ENCODE peak calls at places on chromosomes 2 and 18, in five cellular contexts. O is mammary epithelial cell; S is A549; R is CD8-positive, alpha-beta T cell; Q is HFF-Myc. E is an unnamed sample.

GRCh38 chr2:128789221-128789620 is 470.6 kb upstream of the HS6ST1 start:
- DNase-seq in O (no peak), S (no peak), R (no peak), Q (no peak), E (no peak)

GRCh38 chr2:231189171-231189530 is 9.3 kb upstream of the ARMC9 start:
- DNase-seq in O (no peak), S (no peak), R (no peak), Q (no peak), E (no peak)

GRCh38 chr2:241844831-241845578 is 13.7 kb downstream of the PDCD1 start:
- DNase-seq in O (no peak), S (no peak), R (no peak), Q (no peak), E (no peak)

GRCh38 chr18:12394428-12394827 is 13.3 kb upstream of the PRELID3A start:
- DNase-seq in O (no peak), S (peak; percentile 26), R (no peak), Q (no peak), E (no peak)

GRCh38 chr2:188272121-188272520 is 19.6 kb upstream of the GULP1 start:
- DNase-seq in O (peak; percentile 38), S (no peak), R (no peak), Q (no peak), E (no peak)

GRCh38 chr2:113171359-113172075 is 2.3 kb upstream of the PSD4 start:
- DNase-seq in O (no peak), S (no peak), R (no peak), Q (no peak), E (no peak)

GRCh38 chr2:66567742-66568141 is 132.8 kb downstream of the MEIS1 start:
- DNase-seq in O (no peak), S (no peak), R (no peak), Q (no peak), E (no peak)

GRCh38 chr18:38262666-38263065 is 697.1 kb upstream of the CELF4 start:
- DNase-seq in O (no peak), S (no peak), R (no peak), Q (no peak), E (no peak)

GRCh38 chr2:78077637-78078036 is 555.5 kb upstream of the LRRTM4 start:
- DNase-seq in O (no peak), S (no peak), R (no peak), Q (no peak), E (no peak)

GRCh38 chr2:43178602-43179542 is 47.5 kb downstream of the ZFP36L2 start:
- DNase-seq in O (peak; percentile 80), S (peak; percentile 90), R (no peak), Q (peak; percentile 60), E (peak; percentile 74)

GRCh38 chr2:195659114-195659513 is 2.1 kb downstream of the SLC39A10 start:
- DNase-seq in O (no peak), S (peak; percentile 11), R (peak; percentile 11), Q (no peak), E (no peak)

GRCh38 chr18:36533446-36534153 is 236.1 kb downstream of the FHOD3 start:
- DNase-seq in O (no peak), S (no peak), R (no peak), Q (no peak), E (no peak)

GRCh38 chr2:217903859-217904613 is 98.8 kb downstream of the TNS1 start:
- DNase-seq in O (no peak), S (no peak), R (no peak), Q (no peak), E (no peak)

DNA sequence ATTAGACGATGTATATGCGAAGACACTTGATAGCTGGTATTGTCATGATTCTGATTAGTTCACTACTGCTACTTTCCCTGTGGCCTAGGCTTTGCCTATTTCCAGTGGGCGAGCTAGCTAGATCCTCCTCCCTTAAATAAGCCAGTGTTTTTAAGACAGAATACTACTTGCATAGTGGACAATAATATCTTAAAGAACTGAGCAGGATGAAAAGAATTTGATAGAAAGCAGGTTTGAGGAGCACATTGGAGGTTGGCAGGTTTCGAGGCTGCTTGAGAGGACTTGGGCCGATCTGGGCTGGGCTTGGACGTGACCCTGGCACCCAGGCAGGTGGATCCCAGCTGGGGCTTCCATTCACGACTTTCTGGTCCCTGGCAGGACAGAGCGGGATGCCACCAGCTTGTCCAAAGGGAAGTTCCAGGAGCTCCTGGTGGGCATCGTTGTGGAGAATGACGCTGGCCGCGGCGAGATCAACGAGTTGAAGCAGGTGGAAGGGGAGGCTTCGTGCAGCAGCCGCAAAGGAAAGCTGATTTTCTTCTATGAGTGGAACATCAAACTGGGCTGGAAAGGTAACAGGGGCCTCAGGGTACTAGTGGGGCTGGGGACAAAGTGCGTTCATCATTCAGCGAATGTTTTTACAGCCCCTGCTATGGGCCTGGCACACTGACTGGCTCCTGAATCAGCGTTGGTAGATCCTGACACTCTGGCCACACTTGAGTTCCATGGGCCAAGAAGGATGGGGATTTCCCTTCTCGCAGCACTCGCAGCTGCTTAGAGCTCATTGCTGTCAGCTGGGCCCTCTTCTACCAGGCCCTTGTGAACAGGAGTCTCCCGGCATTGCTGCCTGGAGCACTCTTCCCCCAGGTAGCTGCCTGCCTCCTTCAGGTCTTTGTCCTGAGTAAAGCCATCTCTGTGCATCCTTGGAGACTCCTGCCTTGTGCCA is 16.9 kb downstream of the C2orf74 start:
- DNase-seq in O (no peak), S (no peak), R (no peak), Q (no peak), E (no peak)
- H3K4me3 ChIP-seq in O (peak overlapping the region; percentile 69), S (peak overlapping the region; percentile 82), R (peak overlapping the region; percentile 74), Q (peak overlapping the region; percentile 59), E (peak overlapping the region; percentile 1)

DNA sequence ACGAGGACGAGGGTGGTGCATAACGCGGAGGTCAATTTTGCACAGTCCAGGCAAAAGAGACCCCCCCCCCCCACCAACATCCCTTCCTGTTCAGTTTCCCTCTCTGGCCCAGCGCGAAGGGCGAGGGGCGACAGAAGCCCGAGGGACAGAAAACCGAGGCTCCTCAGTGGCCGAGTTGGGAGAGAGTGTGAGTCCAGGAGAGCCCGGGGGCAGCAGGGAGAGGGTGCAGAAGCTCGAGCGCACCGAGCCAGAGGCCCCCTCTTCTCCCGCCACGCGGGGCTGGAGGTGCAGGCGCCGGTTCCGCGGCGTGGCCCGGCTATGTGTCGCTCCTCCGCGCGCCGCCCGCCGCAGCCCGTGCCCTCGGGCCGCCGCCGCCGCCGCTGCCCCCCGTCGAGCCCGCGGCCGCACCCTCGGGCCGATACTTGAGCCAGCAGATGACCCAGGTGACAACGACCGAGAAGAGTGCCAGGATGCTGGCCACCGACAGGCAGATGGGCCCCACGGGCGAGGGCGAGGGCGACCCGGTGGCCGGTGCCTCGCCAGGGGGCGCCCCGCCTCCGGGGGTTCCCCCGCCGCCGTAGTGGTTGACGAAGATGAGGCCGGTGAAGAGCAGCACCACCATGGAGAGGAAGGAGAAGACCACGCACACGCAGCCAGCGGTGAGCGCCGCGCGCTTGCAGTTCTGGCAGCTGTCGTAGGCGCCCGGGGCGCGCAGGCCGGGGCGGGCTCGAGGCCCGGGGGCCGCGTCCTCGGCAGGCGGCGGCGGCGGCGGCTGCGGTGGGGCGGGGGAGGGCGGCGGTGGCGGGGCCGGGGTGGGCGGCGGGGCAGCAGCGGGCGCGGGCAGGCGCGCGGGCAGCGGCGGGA is 20.1 kb upstream of the PAX3 start:
- DNase-seq in O (no peak), S (peak; percentile 46), R (no peak), Q (no peak), E (no peak)
- TF ChIP-seq CTCF in O (no peak), S (peak; percentile 32), R (no peak), Q (peak; percentile 31), E (peak; percentile 39)

GRCh38 chr2:184004289-184004944 is 593.9 kb upstream of the ZNF804A start:
- DNase-seq in O (no peak), S (no peak), R (no peak), Q (no peak), E (no peak)
- H3K4me3 ChIP-seq in O (no peak overlapping the region), S (no peak overlapping the region), R (no peak overlapping the region), Q (no peak overlapping the region), E (no peak overlapping the region)

DNA sequence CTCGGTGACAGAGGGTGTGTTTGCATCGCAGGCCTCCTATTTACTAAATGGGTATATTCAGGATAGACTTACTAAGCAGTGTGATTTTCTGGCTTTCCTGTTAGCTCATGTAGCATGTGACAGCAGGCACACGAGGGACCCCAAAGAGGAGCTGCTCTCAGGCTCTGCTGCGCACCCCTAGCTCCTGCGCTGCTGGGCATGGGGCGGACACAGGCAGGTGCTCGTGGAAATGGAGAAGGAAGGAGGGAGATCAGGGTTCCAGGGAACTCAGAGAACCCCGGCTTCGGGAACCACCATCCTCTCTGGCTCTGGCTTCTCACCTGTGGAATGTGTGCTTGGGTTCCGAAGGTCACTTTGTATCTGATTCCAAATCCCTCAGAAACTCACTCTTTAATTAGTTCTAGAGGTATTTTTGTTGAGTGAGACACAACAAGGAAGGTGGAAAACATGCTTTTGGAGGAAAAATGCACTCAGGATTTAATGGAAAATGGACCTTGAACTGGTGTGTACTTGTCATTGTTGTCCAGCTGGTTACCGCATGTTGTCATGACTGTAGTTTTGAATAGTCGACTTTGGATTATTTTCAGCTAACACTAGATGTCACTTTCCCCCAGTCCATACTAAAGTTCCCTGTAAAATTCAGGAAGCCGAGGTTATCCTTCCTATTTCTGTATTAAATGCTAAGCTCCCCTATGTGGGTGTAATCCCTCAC is 3.5 kb downstream of the SNTG2 start:
- DNase-seq in O (no peak), S (peak; percentile 20), R (no peak), Q (peak; percentile 5), E (no peak)
- TF ChIP-seq CTCF in O (no peak), S (peak; percentile 27), R (no peak), Q (peak; percentile 10), E (peak; percentile 23)

GRCh38 chr2:75200140-75200985 is 1.0 kb upstream of the TACR1 start:
- DNase-seq in O (peak; percentile 38), S (peak; percentile 68), R (no peak), Q (no peak), E (no peak)
- H3K4me3 ChIP-seq in O (peak overlapping the region; percentile 5), S (peak overlapping the region; percentile 56), R (peak overlapping the region; percentile 26), Q (peak overlapping the region; percentile 36), E (peak overlapping the region; percentile 45)

GRCh38 chr2:16281451-16282330 is 341.3 kb downstream of the MYCN start:
- DNase-seq in O (peak; percentile 32), S (peak; percentile 51), R (no peak), Q (no peak), E (no peak)
- TF ChIP-seq CTCF in O (no peak), S (peak; percentile 46), R (no peak), Q (peak; percentile 64), E (peak; percentile 48)